ENCODE peak calls at places on chromosomes 5 and 9, in four cellular contexts. M is CD4-positive, alpha-beta memory T cell; S is fibroblast of the aortic adventitia; T is glutamatergic neuron. H is an unnamed sample.

GRCh38 chr5:158880514-158881001 is 219.2 kb downstream of the EBF1 start:
- DNase-seq in M (no peak), S (no peak), T (no peak), H (no peak)

GRCh38 chr9:7841831-7842230 is 42.3 kb upstream of the DMAC1 start:
- DNase-seq in M (no peak), S (peak; percentile 1), T (no peak), H (no peak)

GRCh38 chr9:93678199-93679019 is 102.0 kb downstream of the PHF2 start:
- DNase-seq in M (no peak), S (no peak), T (peak; percentile 9), H (no peak)

GRCh38 chr9:93467462-93467861 is 14.1 kb upstream of the FAM120AOS start:
- DNase-seq in M (no peak), S (no peak), T (no peak), H (no peak)

GRCh38 chr5:157167219-157167621 is 1.2 kb upstream of the GARIN3 start:
- DNase-seq in M (no peak), S (no peak), T (no peak), H (no peak)

GRCh38 chr5:110475529-110475928 is 250.9 kb downstream of the TMEM232 start:
- DNase-seq in M (no peak), S (no peak), T (no peak), H (no peak)

GRCh38 chr9:125493861-125494554 is 213.0 kb downstream of the MAPKAP1 start:
- DNase-seq in M (no peak), S (no peak), T (no peak), H (no peak)

GRCh38 chr5:71887680-71888079 is 168.6 kb downstream of the CARTPT start:
- DNase-seq in M (peak; percentile 52), S (peak; percentile 93), T (no peak), H (peak; percentile 87)

GRCh38 chr5:147346006-147346561 is 111.3 kb downstream of the STK32A start:
- DNase-seq in M (no peak), S (no peak), T (no peak), H (no peak)

GRCh38 chr9:91844170-91844569 is 105.9 kb downstream of the ROR2 start:
- DNase-seq in M (no peak), S (no peak), T (no peak), H (no peak)

GRCh38 chr5:73459366-73459765 is 10.8 kb upstream of the FOXD1 start:
- DNase-seq in M (no peak), S (no peak), T (no peak), H (no peak)

GRCh38 chr9:133188006-133188842 is 20.8 kb downstream of the OBP2B start:
- DNase-seq in M (no peak), S (no peak), T (peak; percentile 66), H (no peak)

GRCh38 chr5:14935341-14935740 is 63.8 kb upstream of the ANKH start:
- DNase-seq in M (no peak), S (no peak), T (no peak), H (no peak)